ENCODE peak calls at places on chromosome 9, in seven cellular contexts. One of them, this sample, is unnamed.

GRCh38 chr9:15824310-15824709 is 271.5 kb downstream of the CCDC171 start:
- DNase-seq in posterior vena cava: no peak
- DNase-seq in HFFc6: no peak
- DNase-seq in right atrium auricular region: no peak
- DNase-seq in SHP77 treated with DMSO at 0.1 percent for 48 hours: no peak
- DNase-seq in T-helper 1 cell: no peak
- DNase-seq in smooth muscle cell of the brain vasculature: peak
- DNase-seq in this sample: no peak

GRCh38 chr9:137664676-137665075 is 45.9 kb downstream of the EHMT1 start:
- DNase-seq in posterior vena cava: no peak
- DNase-seq in HFFc6: no peak
- DNase-seq in right atrium auricular region: no peak
- DNase-seq in SHP77 treated with DMSO at 0.1 percent for 48 hours: no peak
- DNase-seq in T-helper 1 cell: no peak
- DNase-seq in smooth muscle cell of the brain vasculature: no peak
- DNase-seq in this sample: no peak

GRCh38 chr9:109372246-109372645 is 51.4 kb upstream of the EPB41L4B start:
- DNase-seq in posterior vena cava: no peak
- DNase-seq in HFFc6: no peak
- DNase-seq in right atrium auricular region: no peak
- DNase-seq in SHP77 treated with DMSO at 0.1 percent for 48 hours: no peak
- DNase-seq in T-helper 1 cell: no peak
- DNase-seq in smooth muscle cell of the brain vasculature: no peak
- DNase-seq in this sample: no peak

GRCh38 chr9:18605763-18606162 is 131.8 kb downstream of the ADAMTSL1 start:
- DNase-seq in posterior vena cava: no peak
- DNase-seq in HFFc6: no peak
- DNase-seq in right atrium auricular region: no peak
- DNase-seq in SHP77 treated with DMSO at 0.1 percent for 48 hours: no peak
- DNase-seq in T-helper 1 cell: no peak
- DNase-seq in smooth muscle cell of the brain vasculature: peak
- DNase-seq in this sample: no peak

GRCh38 chr9:101995231-101995630 is 256.8 kb upstream of the GRIN3A start:
- DNase-seq in posterior vena cava: no peak
- DNase-seq in HFFc6: no peak
- DNase-seq in right atrium auricular region: no peak
- DNase-seq in SHP77 treated with DMSO at 0.1 percent for 48 hours: no peak
- DNase-seq in T-helper 1 cell: no peak
- DNase-seq in smooth muscle cell of the brain vasculature: no peak
- DNase-seq in this sample: no peak

GRCh38 chr9:135215571-135216161 is 128.2 kb downstream of the OLFM1 start:
- DNase-seq in posterior vena cava: peak
- DNase-seq in HFFc6: no peak
- DNase-seq in right atrium auricular region: no peak
- DNase-seq in SHP77 treated with DMSO at 0.1 percent for 48 hours: peak
- DNase-seq in T-helper 1 cell: no peak
- DNase-seq in smooth muscle cell of the brain vasculature: no peak
- DNase-seq in this sample: no peak

GRCh38 chr9:109250311-109250741 is 70.5 kb downstream of the EPB41L4B start:
- DNase-seq in posterior vena cava: no peak
- DNase-seq in HFFc6: no peak
- DNase-seq in right atrium auricular region: no peak
- DNase-seq in SHP77 treated with DMSO at 0.1 percent for 48 hours: no peak
- DNase-seq in T-helper 1 cell: no peak
- DNase-seq in smooth muscle cell of the brain vasculature: no peak
- DNase-seq in this sample: no peak

GRCh38 chr9:106906129-106906528 is 43.2 kb downstream of the ZNF462 start:
- DNase-seq in posterior vena cava: no peak
- DNase-seq in HFFc6: no peak
- DNase-seq in right atrium auricular region: no peak
- DNase-seq in SHP77 treated with DMSO at 0.1 percent for 48 hours: no peak
- DNase-seq in T-helper 1 cell: no peak
- DNase-seq in smooth muscle cell of the brain vasculature: no peak
- DNase-seq in this sample: no peak

GRCh38 chr9:90613502-90613901 is 29.1 kb downstream of the DIRAS2 start:
- DNase-seq in posterior vena cava: no peak
- DNase-seq in HFFc6: no peak
- DNase-seq in right atrium auricular region: no peak
- DNase-seq in SHP77 treated with DMSO at 0.1 percent for 48 hours: no peak
- DNase-seq in T-helper 1 cell: no peak
- DNase-seq in smooth muscle cell of the brain vasculature: no peak
- DNase-seq in this sample: no peak

GRCh38 chr9:88697764-88698436 is 162.9 kb downstream of the NXNL2 start:
- DNase-seq in posterior vena cava: no peak
- DNase-seq in HFFc6: no peak
- DNase-seq in right atrium auricular region: no peak
- DNase-seq in SHP77 treated with DMSO at 0.1 percent for 48 hours: no peak
- DNase-seq in T-helper 1 cell: no peak
- DNase-seq in smooth muscle cell of the brain vasculature: no peak
- DNase-seq in this sample: no peak

GRCh38 chr9:36023260-36024048 is 13.3 kb upstream of the RECK start:
- DNase-seq in posterior vena cava: no peak
- DNase-seq in HFFc6: peak
- DNase-seq in right atrium auricular region: no peak
- DNase-seq in SHP77 treated with DMSO at 0.1 percent for 48 hours: no peak
- DNase-seq in T-helper 1 cell: peak
- DNase-seq in smooth muscle cell of the brain vasculature: no peak
- DNase-seq in this sample: peak

GRCh38 chr9:110977259-110977709 is 61.0 kb downstream of the LPAR1 start:
- DNase-seq in posterior vena cava: no peak
- DNase-seq in HFFc6: peak
- DNase-seq in right atrium auricular region: no peak
- DNase-seq in SHP77 treated with DMSO at 0.1 percent for 48 hours: no peak
- DNase-seq in T-helper 1 cell: no peak
- DNase-seq in smooth muscle cell of the brain vasculature: no peak
- DNase-seq in this sample: no peak

GRCh38 chr9:133603165-133603927 is 5.8 kb downstream of the FAM163B start:
- DNase-seq in posterior vena cava: no peak
- DNase-seq in HFFc6: no peak
- DNase-seq in right atrium auricular region: no peak
- DNase-seq in SHP77 treated with DMSO at 0.1 percent for 48 hours: no peak
- DNase-seq in T-helper 1 cell: no peak
- DNase-seq in smooth muscle cell of the brain vasculature: no peak
- DNase-seq in this sample: no peak

GRCh38 chr9:127983847-127984289 is 3.1 kb upstream of the EEIG1 start:
- DNase-seq in posterior vena cava: no peak
- DNase-seq in HFFc6: no peak
- DNase-seq in right atrium auricular region: no peak
- DNase-seq in SHP77 treated with DMSO at 0.1 percent for 48 hours: no peak
- DNase-seq in T-helper 1 cell: no peak
- DNase-seq in smooth muscle cell of the brain vasculature: no peak
- DNase-seq in this sample: no peak